ENCODE peak calls at places on chromosomes 7 and 10, in four cellular contexts. U, B, Z and P are unnamed samples.

GRCh38 chr7:6380310-6381095 is 67.3 kb downstream of the DAGLB start:
- DNase-seq in U (no peak), B (no peak), Z (no peak), P (no peak)

GRCh38 chr7:150397376-150398107 is 18.4 kb downstream of the ZNF775 start:
- DNase-seq in U (no peak), B (no peak), Z (peak; percentile 14), P (no peak)

GRCh38 chr10:57898231-57898630 is 369.5 kb downstream of the IPMK start:
- DNase-seq in U (no peak), B (no peak), Z (peak; percentile 36), P (no peak)

GRCh38 chr10:80909254-80909653 is 371.6 kb downstream of the SH2D4B start:
- DNase-seq in U (no peak), B (no peak), Z (no peak), P (no peak)

GRCh38 chr10:85060944-85061343 is 732.6 kb downstream of the CCSER2 start:
- DNase-seq in U (no peak), B (no peak), Z (no peak), P (no peak)

GRCh38 chr7:24865994-24866615 is 108.8 kb upstream of the GSDME start:
- DNase-seq in U (no peak), B (no peak), Z (no peak), P (no peak)

GRCh38 chr10:95273393-95274312 is 17.1 kb downstream of the PDLIM1 start:
- DNase-seq in U (peak; percentile 98), B (no peak), Z (no peak), P (no peak)

GRCh38 chr7:88310950-88311674 is 4.4 kb upstream of the STEAP4 start:
- DNase-seq in U (no peak), B (peak; percentile 17), Z (no peak), P (no peak)

GRCh38 chr10:120131183-120131582 is 238.7 kb downstream of the SEC23IP start:
- DNase-seq in U (no peak), B (peak; percentile 6), Z (peak; percentile 83), P (peak; percentile 46)

GRCh38 chr10:65501259-65501658 is 1424.6 kb upstream of the LRRTM3 start:
- DNase-seq in U (peak; percentile 76), B (no peak), Z (no peak), P (no peak)

GRCh38 chr7:15848362-15848761 is 161.9 kb upstream of the MEOX2 start:
- DNase-seq in U (no peak), B (no peak), Z (no peak), P (no peak)

GRCh38 chr7:13946181-13946580 is 43.3 kb downstream of the ETV1 start:
- DNase-seq in U (no peak), B (no peak), Z (no peak), P (no peak)

GRCh38 chr10:97428572-97428981 is 2.6 kb downstream of the PGAM1 start:
- DNase-seq in U (no peak), B (no peak), Z (no peak), P (no peak)

GRCh38 chr10:102314801-102315200 is 69.5 kb downstream of the GBF1 start:
- DNase-seq in U (no peak), B (no peak), Z (no peak), P (no peak)

GRCh38 chr10:102311025-102311420 is 65.7 kb downstream of the GBF1 start:
- DNase-seq in U (no peak), B (no peak), Z (no peak), P (no peak)

GRCh38 chr10:102310356-102311024 is 65.2 kb downstream of the GBF1 start:
- DNase-seq in U (peak; percentile 76), B (no peak), Z (no peak), P (no peak)

GRCh38 chr10:102312683-102313082 is 67.4 kb downstream of the GBF1 start:
- DNase-seq in U (no peak), B (no peak), Z (no peak), P (no peak)

DNA sequence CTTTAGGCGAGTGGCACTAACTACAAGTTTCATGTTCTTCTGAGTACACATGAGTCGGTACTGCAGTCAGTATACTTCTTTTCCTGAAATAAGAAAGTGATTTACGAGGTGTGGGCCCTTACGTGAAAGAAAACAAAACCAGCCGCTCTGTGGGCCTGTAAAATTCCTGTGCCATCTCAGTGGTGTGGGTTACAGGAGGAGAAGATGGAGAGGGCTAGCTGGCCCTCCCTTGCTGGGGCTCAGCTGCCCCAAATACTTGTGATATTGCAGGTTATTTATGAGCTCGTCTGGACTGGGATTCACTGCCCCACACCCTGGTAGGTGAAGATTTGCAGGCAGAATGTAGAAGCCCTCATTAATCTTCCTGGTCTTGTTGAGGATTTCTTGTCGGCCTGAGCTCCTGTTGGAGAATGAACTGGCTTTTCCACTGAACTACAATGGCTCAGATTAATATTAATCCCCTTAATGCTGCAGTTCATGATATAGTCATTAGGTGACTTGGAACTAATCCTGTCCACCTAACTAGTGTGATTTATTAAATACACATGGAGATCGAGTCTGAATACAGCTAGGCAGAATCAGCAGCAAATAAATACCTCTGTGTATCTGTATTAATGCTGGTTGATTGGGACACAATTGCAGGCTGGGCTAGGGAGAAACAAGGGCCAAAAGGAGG is 68.0 kb downstream of the GBF1 start:
- DNase-seq in U (no peak), B (no peak), Z (no peak), P (peak; percentile 45)
- TF ChIP-seq ELF4 in U (no peak), B (no peak), Z (no peak), P (no peak)

GRCh38 chr7:70771447-70771846 is 360.5 kb upstream of the GALNT17 start:
- DNase-seq in U (no peak), B (no peak), Z (no peak), P (no peak)
- TF ChIP-seq ELF4 in U (no peak), B (no peak), Z (no peak), P (no peak)

GRCh38 chr10:44196008-44196320 is 188.9 kb downstream of the CXCL12 start:
- DNase-seq in U (no peak), B (no peak), Z (no peak), P (no peak)
- TF ChIP-seq ELF4 in U (no peak), B (no peak), Z (no peak), P (no peak)

GRCh38 chr10:71748671-71749191 is 24.6 kb downstream of the VSIR start:
- DNase-seq in U (no peak), B (peak; percentile 42), Z (no peak), P (no peak)
- TF ChIP-seq ELF4 in U (no peak), B (no peak), Z (no peak), P (no peak)

GRCh38 chr7:26291699-26292538 is at the start of gene SNX10:
- DNase-seq in U (peak; percentile 59), B (peak; percentile 77), Z (peak; percentile 79), P (peak; percentile 72)
- TF ChIP-seq ELF4 in U (no peak), B (no peak), Z (no peak), P (no peak)

DNA sequence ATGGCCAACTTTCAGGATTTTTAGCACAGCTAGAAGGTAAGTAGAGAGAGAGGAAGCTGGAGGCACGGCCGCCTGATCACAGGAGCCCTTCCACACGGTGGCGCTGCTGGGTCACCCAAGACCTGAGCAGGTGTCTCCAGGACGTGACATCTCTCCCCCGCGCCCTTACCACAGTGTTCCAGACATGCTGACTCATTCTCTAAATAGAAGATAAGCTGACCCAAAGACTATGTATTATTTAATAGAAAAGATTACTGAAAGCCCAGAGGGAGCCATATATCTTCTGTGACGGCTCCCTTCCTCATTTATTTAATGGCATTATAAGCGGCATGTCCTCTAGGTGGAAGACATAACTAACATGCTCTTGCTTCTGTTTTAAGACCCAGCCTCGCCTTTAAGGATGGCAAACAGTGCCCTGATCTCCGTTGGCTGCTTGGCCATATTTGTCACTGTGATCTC is 26.0 kb upstream of the MALSU1 start:
- DNase-seq in U (peak; percentile 89), B (peak; percentile 92), Z (peak; percentile 95), P (peak; percentile 84)
- TF ChIP-seq ELF4 in U (no peak), B (no peak), Z (no peak), P (no peak)

GRCh38 chr10:8180756-8181155 is 126.3 kb downstream of the GATA3 start:
- DNase-seq in U (no peak), B (no peak), Z (no peak), P (no peak)

GRCh38 chr10:8182841-8183240 is 128.4 kb downstream of the GATA3 start:
- DNase-seq in U (no peak), B (no peak), Z (no peak), P (no peak)

GRCh38 chr10:8181496-8182174 is 127.1 kb downstream of the GATA3 start:
- DNase-seq in U (peak; percentile 9), B (no peak), Z (no peak), P (no peak)

GRCh38 chr10:8180348-8180747 is 125.9 kb downstream of the GATA3 start:
- DNase-seq in U (no peak), B (no peak), Z (no peak), P (no peak)

GRCh38 chr10:8183241-8183704 is 128.8 kb downstream of the GATA3 start:
- DNase-seq in U (no peak), B (no peak), Z (no peak), P (no peak)
- TF ChIP-seq ELF4 in U (no peak), B (no peak), Z (no peak), P (no peak)

GRCh38 chr10:100731603-100732596 is 13.5 kb upstream of the PAX2 start:
- DNase-seq in U (no peak), B (no peak), Z (no peak), P (no peak)

GRCh38 chr10:100730739-100731602 is 14.4 kb upstream of the PAX2 start:
- DNase-seq in U (peak; percentile 5), B (no peak), Z (no peak), P (no peak)

GRCh38 chr10:100729877-100730738 is 15.3 kb upstream of the PAX2 start:
- DNase-seq in U (no peak), B (no peak), Z (no peak), P (peak; percentile 58)

GRCh38 chr10:100727808-100728207 is 17.6 kb upstream of the PAX2 start:
- DNase-seq in U (no peak), B (no peak), Z (no peak), P (no peak)

DNA sequence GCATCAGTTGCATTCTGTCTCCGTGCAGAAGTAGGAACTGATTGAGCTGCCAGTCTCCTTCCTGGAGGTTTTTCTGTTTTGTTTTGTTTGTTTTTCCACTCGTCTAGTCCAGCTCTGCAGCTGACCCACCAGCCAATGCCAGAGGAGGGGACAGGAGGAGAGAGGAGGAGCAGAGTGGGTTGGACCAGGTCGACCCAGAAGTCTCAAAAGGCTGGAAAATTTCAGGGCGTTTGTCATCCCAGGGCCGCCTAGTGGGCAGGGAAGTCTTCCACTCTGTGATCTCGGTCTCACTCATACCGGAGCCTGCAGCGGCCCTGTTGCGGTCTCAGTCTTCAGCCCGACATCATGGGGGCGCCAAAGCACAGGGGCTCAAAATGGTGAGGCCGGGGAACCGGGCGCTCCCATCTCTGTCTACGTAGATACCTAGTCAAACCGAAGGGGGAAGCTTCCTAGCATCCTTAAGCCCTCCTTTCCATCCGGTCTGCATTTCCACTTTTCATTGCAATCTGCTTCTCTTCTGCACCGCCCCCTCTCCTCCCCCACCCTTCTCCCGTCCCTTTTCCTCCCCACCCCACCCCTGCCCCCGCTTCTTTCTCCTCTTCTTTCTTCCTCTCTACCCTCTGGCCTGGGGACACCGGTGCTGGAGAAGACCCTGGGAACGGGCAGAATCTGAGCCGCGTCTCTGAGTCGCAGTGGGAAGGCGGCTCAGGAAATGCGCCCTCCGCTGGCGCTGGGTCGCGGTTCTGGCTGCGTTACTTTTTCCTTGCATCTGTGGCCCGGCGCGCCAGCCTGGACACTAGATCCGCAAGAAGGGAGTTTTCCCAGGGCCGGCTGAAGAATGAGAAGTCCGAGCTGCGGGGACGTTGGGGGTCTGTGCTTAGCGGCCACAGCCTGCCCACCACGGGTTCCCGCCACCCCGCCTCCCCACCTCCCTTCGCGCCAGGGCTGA is 16.2 kb upstream of the PAX2 start:
- DNase-seq in U (peak; percentile 50), B (peak; percentile 57), Z (peak; percentile 80), P (peak; percentile 79)
- TF ChIP-seq ELF4 in U (no peak), B (no peak), Z (no peak), P (no peak)

GRCh38 chr10:19283285-19283684 is 234.7 kb downstream of the MALRD1 start:
- DNase-seq in U (no peak), B (no peak), Z (no peak), P (no peak)
- TF ChIP-seq ELF4 in U (no peak), B (no peak), Z (no peak), P (no peak)

GRCh38 chr10:7715515-7715914 is 12.4 kb downstream of the ITIH2 start:
- DNase-seq in U (no peak), B (no peak), Z (no peak), P (no peak)
- TF ChIP-seq ELF4 in U (no peak), B (no peak), Z (no peak), P (no peak)